ENCODE peak calls at places on chromosome 10, in seven cellular contexts. One of them, this sample, is unnamed.

GRCh38 chr10:53508197-53508596 is 735.6 kb upstream of the MBL2 start:
- DNase-seq in foreskin fibroblast: no peak
- DNase-seq in GM10248: no peak
- DNase-seq in neural crest cell: no peak
- DNase-seq in left ventricle myocardium inferior: no peak
- DNase-seq in fibroblast of pulmonary artery: no peak
- DNase-seq in natural killer cell: no peak
- DNase-seq in this sample: no peak

GRCh38 chr10:30062090-30062489 is 2.7 kb upstream of the JCAD start:
- DNase-seq in foreskin fibroblast: peak; percentile 81
- DNase-seq in GM10248: no peak
- DNase-seq in neural crest cell: no peak
- DNase-seq in left ventricle myocardium inferior: no peak
- DNase-seq in fibroblast of pulmonary artery: peak; percentile 69
- DNase-seq in natural killer cell: no peak
- DNase-seq in this sample: peak; percentile 83

GRCh38 chr10:23080211-23080724 is 15.1 kb upstream of the MSRB2 start:
- DNase-seq in foreskin fibroblast: no peak
- DNase-seq in GM10248: no peak
- DNase-seq in neural crest cell: no peak
- DNase-seq in left ventricle myocardium inferior: no peak
- DNase-seq in fibroblast of pulmonary artery: no peak
- DNase-seq in natural killer cell: no peak
- DNase-seq in this sample: no peak

GRCh38 chr10:45427956-45428338 is 53.9 kb downstream of the ALOX5 start:
- DNase-seq in foreskin fibroblast: no peak
- DNase-seq in GM10248: no peak
- DNase-seq in neural crest cell: no peak
- DNase-seq in left ventricle myocardium inferior: no peak
- DNase-seq in fibroblast of pulmonary artery: no peak
- DNase-seq in natural killer cell: no peak
- DNase-seq in this sample: no peak

GRCh38 chr10:29657719-29658274 is 23.0 kb upstream of the SVIL start:
- DNase-seq in foreskin fibroblast: no peak
- DNase-seq in GM10248: no peak
- DNase-seq in neural crest cell: no peak
- DNase-seq in left ventricle myocardium inferior: no peak
- DNase-seq in fibroblast of pulmonary artery: no peak
- DNase-seq in natural killer cell: peak; percentile 35
- DNase-seq in this sample: no peak

GRCh38 chr10:103204353-103205255 is 11.5 kb upstream of the NT5C2 start:
- DNase-seq in foreskin fibroblast: no peak
- DNase-seq in GM10248: no peak
- DNase-seq in neural crest cell: peak; percentile 6
- DNase-seq in left ventricle myocardium inferior: no peak
- DNase-seq in fibroblast of pulmonary artery: no peak
- DNase-seq in natural killer cell: no peak
- DNase-seq in this sample: no peak

GRCh38 chr10:100340948-100341847 is 5.8 kb upstream of the SCD start:
- DNase-seq in foreskin fibroblast: no peak
- DNase-seq in GM10248: no peak
- DNase-seq in neural crest cell: no peak
- DNase-seq in left ventricle myocardium inferior: peak; percentile 25
- DNase-seq in fibroblast of pulmonary artery: no peak
- DNase-seq in natural killer cell: no peak
- DNase-seq in this sample: no peak

GRCh38 chr10:65194555-65194954 is 1673.4 kb downstream of the REEP3 start:
- DNase-seq in foreskin fibroblast: no peak
- DNase-seq in GM10248: no peak
- DNase-seq in neural crest cell: no peak
- DNase-seq in left ventricle myocardium inferior: no peak
- DNase-seq in fibroblast of pulmonary artery: peak; percentile 6
- DNase-seq in natural killer cell: no peak
- DNase-seq in this sample: peak; percentile 18

GRCh38 chr10:32140403-32140802 is 84.2 kb upstream of the KIF5B start:
- DNase-seq in foreskin fibroblast: no peak
- DNase-seq in GM10248: no peak
- DNase-seq in neural crest cell: no peak
- DNase-seq in left ventricle myocardium inferior: no peak
- DNase-seq in fibroblast of pulmonary artery: no peak
- DNase-seq in natural killer cell: no peak
- DNase-seq in this sample: no peak

GRCh38 chr10:49538381-49539319 is at the start of gene ERCC6:
- DNase-seq in foreskin fibroblast: peak; percentile 99
- DNase-seq in GM10248: peak; percentile 98
- DNase-seq in neural crest cell: peak; percentile 91
- DNase-seq in left ventricle myocardium inferior: peak; percentile 98
- DNase-seq in fibroblast of pulmonary artery: peak; percentile 99
- DNase-seq in natural killer cell: peak; percentile 91
- DNase-seq in this sample: peak; percentile 99

GRCh38 chr10:71687077-71687476 is 32.5 kb downstream of the C10orf105 start:
- DNase-seq in foreskin fibroblast: no peak
- DNase-seq in GM10248: no peak
- DNase-seq in neural crest cell: no peak
- DNase-seq in left ventricle myocardium inferior: no peak
- DNase-seq in fibroblast of pulmonary artery: no peak
- DNase-seq in natural killer cell: no peak
- DNase-seq in this sample: no peak

DNA sequence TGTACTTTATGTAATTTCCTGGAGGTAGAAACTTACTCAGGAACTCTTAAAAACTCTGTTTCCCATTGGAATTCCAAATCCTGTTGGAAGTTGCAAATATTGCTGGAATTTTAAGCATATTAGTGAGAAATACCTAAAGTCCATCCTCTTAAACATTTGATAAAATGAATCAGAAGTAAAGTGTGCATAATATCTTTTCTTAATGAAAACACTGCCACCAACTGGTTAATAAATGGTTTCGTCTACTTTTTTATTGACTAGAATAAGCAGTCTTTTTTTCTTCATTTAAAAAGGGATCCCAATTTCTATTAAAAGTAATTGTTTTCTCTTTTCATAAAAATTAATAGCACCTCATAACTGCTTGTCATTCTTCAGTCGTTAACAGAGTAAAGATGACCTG is 28.3 kb downstream of the NPS start:
- DNase-seq in foreskin fibroblast: no peak
- DNase-seq in GM10248: no peak
- DNase-seq in neural crest cell: no peak
- DNase-seq in left ventricle myocardium inferior: no peak
- DNase-seq in fibroblast of pulmonary artery: peak; percentile 14
- DNase-seq in natural killer cell: no peak
- DNase-seq in this sample: peak; percentile 12
- TF ChIP-seq CTCF in foreskin fibroblast: no peak
- TF ChIP-seq CTCF in GM10248: no peak
- TF ChIP-seq CTCF in neural crest cell: peak; percentile 52
- TF ChIP-seq CTCF in left ventricle myocardium inferior: peak; percentile 42
- TF ChIP-seq CTCF in fibroblast of pulmonary artery: no peak
- TF ChIP-seq CTCF in natural killer cell: no peak
- TF ChIP-seq CTCF in this sample: no peak

GRCh38 chr10:91347529-91347928 is 62.6 kb upstream of the HECTD2 start:
- DNase-seq in foreskin fibroblast: no peak
- DNase-seq in GM10248: no peak
- DNase-seq in neural crest cell: no peak
- DNase-seq in left ventricle myocardium inferior: no peak
- DNase-seq in fibroblast of pulmonary artery: no peak
- DNase-seq in natural killer cell: no peak
- DNase-seq in this sample: no peak

GRCh38 chr10:91352760-91353159 is 57.4 kb upstream of the HECTD2 start:
- DNase-seq in foreskin fibroblast: no peak
- DNase-seq in GM10248: no peak
- DNase-seq in neural crest cell: no peak
- DNase-seq in left ventricle myocardium inferior: no peak
- DNase-seq in fibroblast of pulmonary artery: no peak
- DNase-seq in natural killer cell: no peak
- DNase-seq in this sample: no peak

GRCh38 chr10:91354166-91354565 is 56.0 kb upstream of the HECTD2 start:
- DNase-seq in foreskin fibroblast: no peak
- DNase-seq in GM10248: peak; percentile 10
- DNase-seq in neural crest cell: no peak
- DNase-seq in left ventricle myocardium inferior: no peak
- DNase-seq in fibroblast of pulmonary artery: no peak
- DNase-seq in natural killer cell: no peak
- DNase-seq in this sample: no peak

GRCh38 chr10:91349381-91349780 is 60.8 kb upstream of the HECTD2 start:
- DNase-seq in foreskin fibroblast: peak; percentile 95
- DNase-seq in GM10248: no peak
- DNase-seq in neural crest cell: no peak
- DNase-seq in left ventricle myocardium inferior: no peak
- DNase-seq in fibroblast of pulmonary artery: peak; percentile 98
- DNase-seq in natural killer cell: no peak
- DNase-seq in this sample: peak; percentile 81

DNA sequence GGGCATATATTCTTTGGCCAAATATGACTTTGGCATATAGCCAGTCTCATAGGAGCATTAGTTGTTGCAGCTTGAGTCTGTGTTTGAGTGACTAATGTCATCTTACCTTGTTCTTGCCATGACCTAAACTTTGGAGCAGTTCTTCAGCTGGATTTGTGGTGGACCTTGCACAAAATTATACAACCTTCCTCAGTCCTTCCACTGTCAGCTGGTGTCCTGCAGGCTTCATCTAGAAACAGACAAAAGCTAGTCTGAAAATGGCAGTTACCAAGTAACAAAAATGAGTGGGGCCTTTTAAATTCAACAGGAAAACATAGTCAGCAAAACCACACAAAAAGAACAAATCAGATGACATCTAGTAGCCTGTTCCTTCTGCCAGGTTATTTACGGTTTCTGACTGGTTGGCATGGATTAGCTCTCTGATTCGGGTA is 59.5 kb upstream of the HECTD2 start:
- DNase-seq in foreskin fibroblast: no peak
- DNase-seq in GM10248: no peak
- DNase-seq in neural crest cell: no peak
- DNase-seq in left ventricle myocardium inferior: no peak
- DNase-seq in fibroblast of pulmonary artery: peak; percentile 50
- DNase-seq in natural killer cell: no peak
- DNase-seq in this sample: no peak
- TF ChIP-seq CTCF in foreskin fibroblast: no peak
- TF ChIP-seq CTCF in GM10248: no peak
- TF ChIP-seq CTCF in neural crest cell: no peak
- TF ChIP-seq CTCF in left ventricle myocardium inferior: no peak
- TF ChIP-seq CTCF in fibroblast of pulmonary artery: no peak
- TF ChIP-seq CTCF in natural killer cell: no peak
- TF ChIP-seq CTCF in this sample: no peak

GRCh38 chr10:124942317-124943169 is 620 bp downstream of the ZRANB1 start:
- DNase-seq in foreskin fibroblast: no peak
- DNase-seq in GM10248: no peak
- DNase-seq in neural crest cell: no peak
- DNase-seq in left ventricle myocardium inferior: no peak
- DNase-seq in fibroblast of pulmonary artery: no peak
- DNase-seq in natural killer cell: no peak
- DNase-seq in this sample: peak; percentile 30

GRCh38 chr10:124941823-124942222 is at the start of gene ZRANB1:
- DNase-seq in foreskin fibroblast: no peak
- DNase-seq in GM10248: no peak
- DNase-seq in neural crest cell: no peak
- DNase-seq in left ventricle myocardium inferior: no peak
- DNase-seq in fibroblast of pulmonary artery: no peak
- DNase-seq in natural killer cell: no peak
- DNase-seq in this sample: no peak

GRCh38 chr10:124944982-124945381 is 3.1 kb downstream of the ZRANB1 start:
- DNase-seq in foreskin fibroblast: no peak
- DNase-seq in GM10248: no peak
- DNase-seq in neural crest cell: no peak
- DNase-seq in left ventricle myocardium inferior: no peak
- DNase-seq in fibroblast of pulmonary artery: peak; percentile 75
- DNase-seq in natural killer cell: no peak
- DNase-seq in this sample: peak; percentile 63

GRCh38 chr10:124946945-124947344 is 5.0 kb downstream of the ZRANB1 start:
- DNase-seq in foreskin fibroblast: no peak
- DNase-seq in GM10248: no peak
- DNase-seq in neural crest cell: no peak
- DNase-seq in left ventricle myocardium inferior: no peak
- DNase-seq in fibroblast of pulmonary artery: no peak
- DNase-seq in natural killer cell: no peak
- DNase-seq in this sample: no peak

GRCh38 chr10:124943301-124944092 is 1.6 kb downstream of the ZRANB1 start:
- DNase-seq in foreskin fibroblast: peak; percentile 56
- DNase-seq in GM10248: no peak
- DNase-seq in neural crest cell: no peak
- DNase-seq in left ventricle myocardium inferior: no peak
- DNase-seq in fibroblast of pulmonary artery: peak; percentile 74
- DNase-seq in natural killer cell: no peak
- DNase-seq in this sample: peak; percentile 98
- TF ChIP-seq CTCF in foreskin fibroblast: no peak
- TF ChIP-seq CTCF in GM10248: no peak
- TF ChIP-seq CTCF in neural crest cell: no peak
- TF ChIP-seq CTCF in left ventricle myocardium inferior: no peak
- TF ChIP-seq CTCF in fibroblast of pulmonary artery: no peak
- TF ChIP-seq CTCF in natural killer cell: no peak
- TF ChIP-seq CTCF in this sample: no peak

GRCh38 chr10:68333058-68333395 is 299 bp upstream of the PBLD start:
- DNase-seq in foreskin fibroblast: peak; percentile 14
- DNase-seq in GM10248: no peak
- DNase-seq in neural crest cell: no peak
- DNase-seq in left ventricle myocardium inferior: no peak
- DNase-seq in fibroblast of pulmonary artery: peak; percentile 74
- DNase-seq in natural killer cell: no peak
- DNase-seq in this sample: no peak

GRCh38 chr10:68333452-68333851 is 724 bp upstream of the PBLD start:
- DNase-seq in foreskin fibroblast: no peak
- DNase-seq in GM10248: no peak
- DNase-seq in neural crest cell: no peak
- DNase-seq in left ventricle myocardium inferior: no peak
- DNase-seq in fibroblast of pulmonary artery: no peak
- DNase-seq in natural killer cell: no peak
- DNase-seq in this sample: no peak

GRCh38 chr10:68330852-68331454 is 911 bp upstream of the HNRNPH3 start:
- DNase-seq in foreskin fibroblast: no peak
- DNase-seq in GM10248: no peak
- DNase-seq in neural crest cell: no peak
- DNase-seq in left ventricle myocardium inferior: peak; percentile 20
- DNase-seq in fibroblast of pulmonary artery: peak; percentile 41
- DNase-seq in natural killer cell: peak; percentile 16
- DNase-seq in this sample: peak; percentile 33

GRCh38 chr10:68331455-68332258 is at the start of gene HNRNPH3:
- DNase-seq in foreskin fibroblast: peak; percentile 97
- DNase-seq in GM10248: peak; percentile 97
- DNase-seq in neural crest cell: peak; percentile 99
- DNase-seq in left ventricle myocardium inferior: peak; percentile 98
- DNase-seq in fibroblast of pulmonary artery: peak; percentile 99
- DNase-seq in natural killer cell: peak; percentile 97
- DNase-seq in this sample: peak; percentile 98

DNA sequence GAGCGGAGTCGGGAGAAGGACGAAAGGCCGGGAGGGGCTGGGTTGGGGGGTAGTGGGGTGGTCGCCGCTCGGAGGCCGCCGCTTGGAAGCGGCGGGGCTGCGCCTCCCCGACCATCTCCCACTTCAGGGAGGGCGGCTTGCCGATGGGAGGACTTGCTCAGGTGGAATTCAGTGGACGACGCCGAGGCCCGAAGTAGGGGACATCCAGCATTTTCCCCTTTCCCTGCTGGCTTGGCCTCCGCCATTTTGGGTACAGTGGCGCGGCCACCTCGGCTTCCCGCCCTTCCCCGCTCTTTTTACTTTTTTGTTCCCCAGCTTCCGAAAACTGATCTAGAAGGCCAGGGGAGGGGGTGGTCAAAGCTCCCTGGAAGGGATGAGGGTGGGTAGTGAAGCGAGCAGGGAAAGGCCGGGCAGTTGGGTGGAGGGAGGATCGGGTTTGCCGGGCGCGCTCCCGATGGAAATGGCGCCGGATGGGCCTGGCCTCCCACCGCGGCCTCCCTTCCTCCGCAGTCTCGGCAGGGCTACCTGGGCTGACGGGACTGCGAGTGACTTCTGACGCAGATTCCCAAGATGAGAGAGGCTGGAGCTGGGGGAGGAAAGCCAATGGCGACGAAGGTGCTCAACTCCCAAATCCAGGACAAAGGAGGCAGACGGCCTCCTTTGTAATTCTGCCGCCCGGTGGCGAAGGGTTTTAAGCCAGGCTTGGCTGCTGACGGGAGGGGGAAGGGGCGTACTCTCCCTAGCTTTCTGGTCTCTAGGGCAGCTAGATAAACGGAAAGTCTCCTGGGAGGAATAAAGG is at the start of gene PBLD:
- DNase-seq in foreskin fibroblast: peak; percentile 52
- DNase-seq in GM10248: peak; percentile 43
- DNase-seq in neural crest cell: peak; percentile 60
- DNase-seq in left ventricle myocardium inferior: peak; percentile 72
- DNase-seq in fibroblast of pulmonary artery: peak; percentile 86
- DNase-seq in natural killer cell: peak; percentile 56
- DNase-seq in this sample: peak; percentile 81
- TF ChIP-seq CTCF in foreskin fibroblast: peak; percentile 57
- TF ChIP-seq CTCF in GM10248: peak; percentile 57
- TF ChIP-seq CTCF in neural crest cell: peak; percentile 55
- TF ChIP-seq CTCF in left ventricle myocardium inferior: peak; percentile 56
- TF ChIP-seq CTCF in fibroblast of pulmonary artery: peak; percentile 57
- TF ChIP-seq CTCF in natural killer cell: peak; percentile 10
- TF ChIP-seq CTCF in this sample: peak; percentile 52